ENCODE peak calls at places on chromosomes 12 and 14, in eight cellular contexts. C, I, O, P, J, M, U and X are unnamed samples.

GRCh38 chr12:81450920-81451739 is 308.0 kb downstream of the PPFIA2 start:
- DNase-seq in M (no peak), P (no peak), I (peak; percentile 58), J (peak; percentile 31), U (peak; percentile 9), C (peak; percentile 14), O (peak; percentile 73), X (peak; percentile 72)

GRCh38 chr12:51620448-51620847 is 29.4 kb downstream of the SCN8A start:
- DNase-seq in U (no peak), I (no peak), P (no peak), O (no peak), C (peak; percentile 54), M (no peak), J (no peak), X (no peak)

GRCh38 chr12:3692616-3693365 is 60.1 kb downstream of the CRACR2A start:
- DNase-seq in J (no peak), I (no peak), C (no peak), P (no peak), U (no peak), O (no peak), M (no peak), X (no peak)

GRCh38 chr12:132003846-132004245 is 54.1 kb downstream of the EP400 start:
- DNase-seq in J (no peak), I (no peak), O (no peak), C (peak; percentile 61), P (no peak), M (no peak), U (no peak), X (no peak)

GRCh38 chr12:108403952-108404351 is 64.8 kb upstream of the CMKLR1 start:
- DNase-seq in O (no peak), U (no peak), P (no peak), I (no peak), M (no peak), C (no peak), J (no peak), X (no peak)

GRCh38 chr12:24795699-24796385 is 153.1 kb downstream of the BCAT1 start:
- DNase-seq in M (no peak), I (no peak), C (no peak), J (no peak), U (no peak), O (no peak), P (no peak), X (no peak)

GRCh38 chr14:76829016-76829365 is 2.8 kb downstream of the LRRC74A start:
- DNase-seq in J (no peak), M (peak; percentile 23), P (no peak), O (no peak), U (no peak), I (no peak), C (no peak), X (peak; percentile 50)

GRCh38 chr14:64942531-64943111 is at the start of gene GPX2:
- DNase-seq in P (no peak), O (peak; percentile 89), J (peak; percentile 98), U (no peak), I (peak; percentile 91), M (no peak), C (no peak), X (no peak)

GRCh38 chr14:70808023-70808401 is 1.3 kb downstream of the MAP3K9 start:
- DNase-seq in O (peak; percentile 55), U (peak; percentile 55), C (no peak), P (no peak), M (no peak), J (peak; percentile 20), I (peak; percentile 58), X (no peak)

GRCh38 chr12:121711925-121712461 is 559 bp upstream of the TMEM120B start:
- DNase-seq in P (no peak), O (peak; percentile 42), I (peak; percentile 20), U (peak; percentile 37), M (peak; percentile 52), J (no peak), C (no peak), X (no peak)

GRCh38 chr12:110627500-110628195 is 13.7 kb downstream of the TCTN1 start:
- DNase-seq in C (no peak), P (no peak), O (no peak), U (no peak), M (no peak), J (no peak), I (no peak), X (no peak)

GRCh38 chr12:78146365-78146772 is 315.7 kb downstream of the NAV3 start:
- DNase-seq in U (peak; percentile 27), I (peak; percentile 43), M (no peak), P (no peak), C (no peak), J (peak; percentile 24), O (peak; percentile 41), X (no peak)

GRCh38 chr12:107379852-107380567 is 286.7 kb upstream of the CRY1 start:
- DNase-seq in J (peak; percentile 58), C (no peak), O (peak; percentile 22), M (no peak), I (peak; percentile 83), P (no peak), U (no peak), X (no peak)

GRCh38 chr14:77140937-77141591 is 527 bp downstream of the ZDHHC22 start:
- DNase-seq in P (no peak), J (no peak), U (no peak), O (no peak), I (no peak), M (no peak), C (no peak), X (no peak)

GRCh38 chr14:20998674-20999366 is at the start of gene SLC39A2:
- DNase-seq in P (no peak), J (no peak), M (peak; percentile 52), C (peak; percentile 21), U (no peak), I (peak; percentile 89), O (no peak), X (no peak)

GRCh38 chr12:48991247-48992050 is 7.7 kb downstream of the DDN start:
- DNase-seq in C (no peak), P (no peak), J (no peak), M (no peak), U (no peak), I (no peak), O (no peak), X (no peak)

GRCh38 chr12:128801879-128802391 is 21.8 kb downstream of the SLC15A4 start:
- DNase-seq in U (no peak), O (no peak), I (peak; percentile 60), C (no peak), J (no peak), M (no peak), P (no peak), X (no peak)

GRCh38 chr12:57744777-57745484 is at the start of gene TSPAN31:
- DNase-seq in M (peak; percentile 97), O (peak; percentile 99), P (peak; percentile 99), C (peak; percentile 85), I (peak; percentile 96), J (peak; percentile 97), U (peak; percentile 98), X (peak; percentile 98)

GRCh38 chr12:54522213-54522612 is 24.7 kb downstream of the NCKAP1L start:
- DNase-seq in C (no peak), U (no peak), O (no peak), J (no peak), I (peak; percentile 92), M (no peak), P (no peak), X (no peak)

GRCh38 chr12:80622271-80622670 is 85.2 kb upstream of the MYF6 start:
- DNase-seq in O (peak; percentile 9), P (no peak), I (no peak), M (no peak), U (no peak), C (no peak), J (no peak), X (no peak)

GRCh38 chr12:50661300-50662120 is 102.4 kb upstream of the ATF1 start:
- DNase-seq in M (no peak), U (no peak), J (no peak), P (no peak), I (no peak), O (no peak), C (no peak), X (peak; percentile 53)

GRCh38 chr12:89210277-89210676 is 142.0 kb downstream of the DUSP6 start:
- DNase-seq in C (no peak), P (no peak), J (peak; percentile 20), O (no peak), U (no peak), M (no peak), I (no peak), X (no peak)

GRCh38 chr14:93090826-93091583 is 24.7 kb downstream of the ITPK1 start:
- DNase-seq in J (no peak), P (no peak), C (no peak), O (no peak), I (no peak), U (peak; percentile 33), M (no peak), X (peak; percentile 47)

GRCh38 chr14:77339407-77339806 is 18.6 kb downstream of the GSTZ1 start:
- DNase-seq in P (no peak), O (no peak), C (no peak), M (no peak), I (peak; percentile 66), J (no peak), U (no peak), X (no peak)

GRCh38 chr12:76083761-76084276 is 666 bp downstream of the NAP1L1 start:
- DNase-seq in U (no peak), C (no peak), I (peak; percentile 29), P (peak; percentile 90), M (peak; percentile 74), J (no peak), O (peak; percentile 65), X (peak; percentile 69)

GRCh38 chr12:64466178-64466577 is 14.3 kb downstream of the TBK1 start:
- DNase-seq in J (no peak), O (no peak), C (no peak), M (no peak), I (no peak), P (no peak), U (no peak), X (no peak)

GRCh38 chr12:41724216-41724615 is 420.5 kb downstream of the GXYLT1 start:
- DNase-seq in M (no peak), U (no peak), O (peak; percentile 15), C (no peak), J (no peak), P (no peak), I (peak; percentile 30), X (no peak)

GRCh38 chr12:27667540-27667939 is 28.7 kb upstream of the REP15 start:
- DNase-seq in U (no peak), O (no peak), M (peak; percentile 45), C (peak; percentile 28), P (peak; percentile 90), I (no peak), J (no peak), X (no peak)

GRCh38 chr12:59615392-59616165 is 19.8 kb downstream of the SLC16A7 start:
- DNase-seq in J (no peak), I (no peak), P (no peak), O (no peak), C (no peak), U (peak; percentile 40), M (no peak), X (no peak)